ENCODE peak calls at places on chromosomes 1 and 21, in six cellular contexts. W, G, A, Y, M and R are unnamed samples.

GRCh38 chr1:160124709-160125478 is 9.3 kb downstream of the ATP1A2 start:
- DNase-seq in W (no peak), G (peak), A (no peak), Y (no peak), M (no peak), R (no peak)

GRCh38 chr1:109896681-109897080 is 14.0 kb upstream of the CSF1 start:
- DNase-seq in W (no peak), G (peak), A (no peak), Y (no peak), M (no peak), R (no peak)

GRCh38 chr1:201309420-201309819 is 26.1 kb downstream of the PKP1 start:
- DNase-seq in W (peak), G (peak), A (peak), Y (peak), M (no peak), R (peak)

GRCh38 chr1:39508857-39509305 is 17.4 kb downstream of the BMP8A start:
- DNase-seq in W (no peak), G (peak), A (no peak), Y (no peak), M (no peak), R (no peak)

GRCh38 chr1:161082996-161083742 is 6.2 kb downstream of the NECTIN4 start:
- DNase-seq in W (no peak), G (peak), A (no peak), Y (peak), M (no peak), R (no peak)

GRCh38 chr1:66732407-66733166 is 19.7 kb upstream of the DYNLT5 start:
- DNase-seq in W (no peak), G (no peak), A (no peak), Y (no peak), M (no peak), R (no peak)

GRCh38 chr1:247295274-247295684 is 36.4 kb downstream of the ZNF496 start:
- DNase-seq in W (peak), G (no peak), A (peak), Y (no peak), M (no peak), R (peak)

GRCh38 chr1:15386128-15386824 is 23.4 kb upstream of the EFHD2 start:
- DNase-seq in W (peak), G (no peak), A (no peak), Y (no peak), M (no peak), R (no peak)

GRCh38 chr1:221035680-221036153 is 156.5 kb downstream of the HLX start:
- DNase-seq in W (peak), G (no peak), A (no peak), Y (peak), M (no peak), R (no peak)

GRCh38 chr1:88210088-88210825 is 473.8 kb upstream of the PKN2 start:
- DNase-seq in W (no peak), G (no peak), A (no peak), Y (no peak), M (no peak), R (no peak)

GRCh38 chr1:99685516-99686180 is 39.7 kb downstream of the PALMD start:
- DNase-seq in W (peak), G (peak), A (peak), Y (peak), M (peak), R (peak)

GRCh38 chr1:231357831-231358354 is 19.8 kb downstream of the SPRTN start:
- DNase-seq in W (peak), G (peak), A (no peak), Y (peak), M (peak), R (no peak)

GRCh38 chr21:44366586-44367211 is 13.3 kb downstream of the TRPM2 start:
- DNase-seq in W (no peak), G (no peak), A (no peak), Y (no peak), M (no peak), R (no peak)

GRCh38 chr1:157437301-157437700 is 115.0 kb downstream of the FCRL5 start:
- DNase-seq in W (no peak), G (no peak), A (no peak), Y (no peak), M (no peak), R (no peak)

GRCh38 chr1:157429841-157430240 is 122.5 kb downstream of the FCRL5 start:
- DNase-seq in W (no peak), G (no peak), A (no peak), Y (no peak), M (no peak), R (no peak)

DNA sequence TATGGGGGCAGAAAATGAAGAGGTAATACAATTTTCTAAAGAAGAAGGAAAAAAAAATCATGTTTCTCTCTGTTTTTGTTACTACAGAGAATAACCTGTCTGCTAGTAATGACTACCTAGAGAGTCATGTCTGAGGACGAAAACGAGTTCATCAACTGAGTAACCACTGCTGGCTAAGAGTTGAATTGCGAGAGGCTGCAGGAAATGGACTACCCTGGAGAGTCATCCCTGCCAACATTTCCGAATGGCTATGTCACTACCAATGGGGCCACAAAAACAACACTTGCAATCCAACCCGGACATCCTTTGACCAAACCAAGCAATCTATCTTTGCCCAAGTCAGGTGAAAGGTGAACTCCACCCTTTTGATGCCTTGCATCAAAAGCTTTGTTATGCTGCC is 120.6 kb downstream of the FCRL5 start:
- DNase-seq in W (no peak), G (no peak), A (no peak), Y (no peak), M (no peak), R (no peak)
- TF ChIP-seq CREB1 in W (no peak), G (no peak), A (no peak), Y (no peak), M (no peak), R (no peak)

GRCh38 chr1:2097386-2098300 is 47.4 kb downstream of the PRKCZ start:
- DNase-seq in W (no peak), G (peak), A (no peak), Y (no peak), M (no peak), R (no peak)
- TF ChIP-seq CREB1 in W (no peak), G (no peak), A (no peak), Y (no peak), M (no peak), R (no peak)

DNA sequence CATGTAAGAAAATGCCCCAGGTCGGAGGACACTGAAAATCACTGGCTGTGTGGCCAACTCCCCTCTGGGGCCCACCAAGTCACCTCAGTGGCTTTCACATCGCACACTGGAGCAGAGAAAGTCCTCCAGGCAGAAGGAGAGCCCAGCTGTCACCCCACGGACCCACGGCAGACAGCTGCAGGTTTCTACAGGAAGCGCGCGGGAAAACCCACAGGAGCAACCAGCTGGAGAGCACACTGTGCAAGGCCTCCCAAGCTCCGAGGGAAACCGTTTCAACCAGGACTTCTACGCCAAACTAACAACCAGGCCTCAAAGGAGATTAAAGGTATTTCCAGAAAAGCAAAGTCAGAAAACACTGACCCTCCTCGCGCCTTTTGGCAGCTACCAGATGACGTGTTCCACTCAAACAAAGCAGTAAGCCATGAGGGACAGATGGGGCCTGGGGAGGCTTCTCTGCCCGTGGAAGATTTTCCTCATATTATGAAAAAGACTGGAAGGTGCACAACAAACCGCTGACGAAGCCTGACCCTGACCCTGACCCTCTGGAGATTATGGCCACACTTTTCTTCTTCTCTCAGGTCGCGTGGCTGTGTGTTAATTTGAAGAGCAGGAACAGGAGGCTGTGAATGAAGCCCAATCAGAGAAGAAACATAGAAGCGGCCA is 21.0 kb downstream of the WDR4 start:
- DNase-seq in W (no peak), G (no peak), A (no peak), Y (no peak), M (no peak), R (no peak)
- TF ChIP-seq CREB1 in W (no peak), G (no peak), A (no peak), Y (no peak), M (no peak), R (no peak)

GRCh38 chr1:234776875-234777849 is 167.2 kb upstream of the IRF2BP2 start:
- DNase-seq in W (no peak), G (no peak), A (no peak), Y (peak), M (no peak), R (no peak)
- TF ChIP-seq CREB1 in W (no peak), G (peak), A (no peak), Y (no peak), M (no peak), R (no peak)